ENCODE peak calls at places on chromosomes 12 and 14, in eight cellular contexts. O is esophagus squamous epithelium, F is IMR-90, G is uterus, B is pancreas, M is BE2C, J is left ventricle myocardium inferior, D is neural progenitor cell. N is an unnamed sample. For H3K9me3, the result is how much of the 10 kb centered on the place peaks cover.

GRCh38 chr14:83291716-83292115 is 1758.1 kb upstream of the SEL1L start:
- DNase-seq in G (no peak), F (peak), B (no peak), M (no peak), D (no peak), J (no peak), O (no peak), N (no peak)

GRCh38 chr14:21498540-21499526 is 12.3 kb downstream of the METTL3 start:
- DNase-seq in M (peak), J (no peak), O (no peak), G (no peak), F (peak), D (peak), B (no peak), N (no peak)

GRCh38 chr14:101248840-101249675 is 312.2 kb upstream of the DIO3 start:
- DNase-seq in O (no peak), B (no peak), D (no peak), F (no peak), G (no peak), M (no peak), J (no peak), N (no peak)

GRCh38 chr12:100359822-100360221 is 2.9 kb downstream of the SLC17A8 start:
- DNase-seq in G (no peak), F (peak), D (no peak), J (no peak), M (no peak), B (no peak), O (no peak), N (no peak)

GRCh38 chr14:90017371-90017770 is 44.4 kb upstream of the KCNK13 start:
- DNase-seq in B (no peak), G (no peak), M (no peak), O (no peak), D (no peak), J (no peak), F (peak), N (no peak)

GRCh38 chr12:2152134-2152533 is 99.3 kb downstream of the CACNA1C start:
- DNase-seq in J (no peak), M (no peak), F (no peak), B (no peak), D (no peak), G (no peak), O (no peak), N (no peak)

GRCh38 chr14:96104469-96105057 is 65.4 kb downstream of the C14orf132 start:
- DNase-seq in D (no peak), F (peak), M (no peak), O (no peak), G (peak), B (peak), J (peak), N (peak)

GRCh38 chr14:34013714-34014055 is 62.8 kb upstream of the EGLN3 start:
- DNase-seq in M (no peak), O (no peak), G (no peak), J (no peak), F (no peak), B (no peak), D (no peak), N (no peak)

GRCh38 chr14:105537580-105538474 is 11.4 kb downstream of the TMEM121 start:
- DNase-seq in B (peak), J (peak), O (no peak), F (no peak), D (peak), G (no peak), M (peak), N (no peak)

GRCh38 chr12:52043386-52044212 is 7.6 kb upstream of the NR4A1 start:
- DNase-seq in O (no peak), D (no peak), J (peak), M (no peak), G (no peak), B (peak), F (no peak), N (no peak)

GRCh38 chr12:45131506-45131905 is 80.6 kb upstream of the DBX2 start:
- DNase-seq in J (no peak), G (no peak), O (no peak), F (no peak), M (no peak), B (no peak), D (no peak), N (no peak)

GRCh38 chr14:53946404-53947400 is 9.9 kb downstream of the BMP4 start:
- DNase-seq in M (peak), B (peak), F (no peak), G (no peak), O (no peak), D (peak), J (no peak), N (no peak)

GRCh38 chr14:87643005-87643404 is 350.0 kb downstream of the GALC start:
- DNase-seq in O (no peak), G (peak), F (no peak), J (no peak), M (peak), B (no peak), D (no peak), N (no peak)

GRCh38 chr14:96100171-96101064 is 61.3 kb downstream of the C14orf132 start:
- DNase-seq in D (peak), O (no peak), M (peak), G (peak), J (peak), F (peak), B (peak), N (peak)

GRCh38 chr14:38723277-38723676 is 379.8 kb downstream of the SEC23A start:
- DNase-seq in F (no peak), D (no peak), G (no peak), M (no peak), O (no peak), J (no peak), B (no peak), N (no peak)

GRCh38 chr14:103530390-103530789 is 1.4 kb downstream of the TRMT61A start:
- DNase-seq in M (no peak), O (no peak), B (no peak), F (peak), J (no peak), G (no peak), D (peak), N (no peak)

GRCh38 chr12:54390668-54391551 is 6.4 kb upstream of the ZNF385A start:
- DNase-seq in B (peak), F (no peak), G (no peak), D (peak), M (peak), J (peak), O (no peak), N (no peak)

GRCh38 chr14:101620039-101620788 is 58.9 kb downstream of the DIO3 start:
- DNase-seq in F (no peak), O (no peak), M (no peak), B (no peak), J (no peak), D (no peak), G (peak), N (no peak)

GRCh38 chr12:124683330-124683662 is 115.9 kb upstream of the NCOR2 start:
- DNase-seq in G (no peak), B (no peak), M (no peak), O (no peak), D (peak), F (peak), J (no peak), N (no peak)

GRCh38 chr12:9404469-9405260 is 196.5 kb upstream of the PZP start:
- DNase-seq in O (no peak), F (no peak), M (peak), J (no peak), G (peak), D (peak), B (no peak), N (no peak)

GRCh38 chr14:70061108-70061507 is 127.6 kb downstream of the SLC8A3 start:
- DNase-seq in J (no peak), B (no peak), M (no peak), O (no peak), D (no peak), F (no peak), G (no peak), N (no peak)

GRCh38 chr12:62848418-62848817 is 86.5 kb downstream of the PPM1H start:
- DNase-seq in D (no peak), F (peak), O (no peak), M (no peak), G (no peak), J (no peak), B (no peak), N (no peak)

GRCh38 chr12:6280053-6280469 is 30.4 kb upstream of the PLEKHG6 start:
- DNase-seq in G (peak), F (peak), M (no peak), J (no peak), D (no peak), O (no peak), B (peak), N (peak)

GRCh38 chr12:121026274-121027045 is 10.2 kb upstream of the C12orf43 start:
- DNase-seq in M (no peak), D (no peak), B (no peak), J (no peak), O (no peak), G (no peak), F (no peak), N (no peak)

GRCh38 chr12:95548539-95549391 is 2.5 kb downstream of the USP44 start:
- DNase-seq in F (peak), B (peak), G (peak), M (no peak), O (no peak), J (peak), D (peak), N (no peak)

GRCh38 chr14:95695051-95695450 is 8.8 kb downstream of the TCL1B start:
- DNase-seq in B (no peak), J (no peak), G (no peak), M (no peak), F (no peak), O (no peak), D (no peak), N (no peak)

GRCh38 chr14:75548544-75548943 is 26.3 kb downstream of the BATF start:
- DNase-seq in O (no peak), M (no peak), J (no peak), G (no peak), D (no peak), F (peak), B (no peak), N (no peak)

GRCh38 chr12:62784576-62784975 is 150.4 kb downstream of the PPM1H start:
- DNase-seq in M (no peak), F (no peak), G (no peak), J (no peak), B (no peak), O (no peak), D (no peak), N (no peak)

GRCh38 chr12:10634427-10634826 is 21.0 kb upstream of the MAGOHB start:
- DNase-seq in J (no peak), M (no peak), D (no peak), F (peak), G (no peak), B (no peak), O (no peak), N (no peak)

GRCh38 chr12:64102339-64102738 is 119.8 kb downstream of the KICS2 start:
- DNase-seq in J (no peak), D (no peak), B (no peak), O (no peak), G (no peak), M (no peak), F (no peak), N (no peak)

GRCh38 chr12:67593041-67593870 is 55.3 kb upstream of the DYRK2 start:
- DNase-seq in M (no peak), G (no peak), D (no peak), B (peak), F (peak), O (no peak), J (no peak), N (no peak)

GRCh38 chr12:47105914-47106674 is 26.3 kb upstream of the AMIGO2 start:
- DNase-seq in M (no peak), B (peak), J (no peak), F (no peak), G (no peak), D (no peak), O (no peak), N (no peak)

GRCh38 chr12:19369691-19370148 is 69.6 kb upstream of the AEBP2 start:
- DNase-seq in B (no peak), J (no peak), D (no peak), G (no peak), F (peak), M (no peak), O (no peak), N (no peak)

GRCh38 chr14:99363051-99363450 is 91.1 kb upstream of the BCL11B start:
- DNase-seq in B (no peak), G (no peak), F (no peak), J (no peak), D (no peak), M (no peak), O (no peak), N (no peak)

GRCh38 chr12:57888407-57889157 is 42.1 kb upstream of the CTDSP2 start:
- DNase-seq in O (no peak), G (peak), J (peak), F (peak), M (no peak), B (no peak), D (peak), N (no peak)

GRCh38 chr12:98399532-98399931 is 115.9 kb upstream of the TMPO start:
- DNase-seq in O (no peak), M (no peak), D (peak), J (no peak), G (no peak), F (peak), B (no peak), N (no peak)

GRCh38 chr14:52987514-52987913 is 36.7 kb upstream of the FERMT2 start:
- DNase-seq in D (no peak), J (no peak), B (peak), F (no peak), G (no peak), M (peak), O (no peak), N (no peak)

GRCh38 chr12:95700316-95700785 is 90.2 kb downstream of the NTN4 start:
- DNase-seq in G (no peak), F (peak), J (no peak), D (no peak), B (no peak), M (no peak), O (no peak), N (no peak)

GRCh38 chr12:132102297-132102696 is 41.8 kb downstream of the DDX51 start:
- DNase-seq in G (no peak), M (no peak), D (no peak), J (no peak), F (no peak), B (no peak), O (no peak), N (peak)

GRCh38 chr12:39935275-39935674 is 170.6 kb downstream of the SLC2A13 start:
- DNase-seq in B (no peak), F (peak), G (no peak), O (no peak), J (no peak), M (no peak), D (no peak), N (no peak)

DNA sequence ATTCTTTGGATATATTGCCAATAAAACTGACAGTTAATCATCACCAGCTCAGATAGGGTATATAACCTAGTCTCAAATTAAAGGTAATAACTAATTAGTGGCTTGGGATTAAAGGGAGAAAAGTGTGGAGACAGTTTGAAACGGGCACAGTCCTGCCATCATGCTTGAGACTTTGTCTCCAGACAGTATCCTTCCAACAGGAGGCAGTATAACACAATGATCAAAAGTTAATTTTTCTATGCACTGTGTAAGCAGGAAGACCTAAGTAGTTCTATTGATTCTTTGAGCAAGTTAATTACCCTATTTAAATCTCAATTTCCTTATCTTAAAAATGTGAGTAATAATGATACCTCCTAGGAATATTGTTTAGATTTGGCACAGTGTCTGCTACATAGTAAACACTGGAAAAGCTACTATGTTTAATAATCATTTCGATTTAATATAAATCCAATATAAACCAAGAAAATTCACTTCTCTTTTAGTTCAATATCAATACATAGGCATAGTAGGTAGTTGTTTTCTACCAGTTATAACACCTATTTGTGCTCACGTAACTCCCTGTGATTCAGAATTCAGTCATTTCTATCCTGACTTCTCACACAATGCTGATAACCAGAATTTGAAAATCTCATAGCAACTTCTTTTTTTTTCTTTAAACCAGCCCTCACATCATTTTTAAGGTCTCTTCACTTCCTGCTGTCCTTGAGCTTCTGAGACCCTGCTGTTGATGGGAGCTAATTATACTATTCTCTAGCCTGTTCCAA is 53.7 kb downstream of the GALNT4 start:
- DNase-seq in O (no peak), G (no peak), M (no peak), F (peak), B (no peak), D (peak), J (no peak), N (no peak)
- TF ChIP-seq CTCF in O (peak), G (peak), M (peak), F (peak), B (peak), D (peak), J (peak), N (peak)

GRCh38 chr14:29576997-29577396 is 350.6 kb downstream of the PRKD1 start:
- DNase-seq in O (no peak), D (no peak), G (no peak), M (no peak), F (peak), J (no peak), B (no peak), N (no peak)
- H3K9me3 ChIP-seq in O (under half), D (under half), G (under half), M (under half), F (under half), J (under half), B (under half), N (under half)

DNA sequence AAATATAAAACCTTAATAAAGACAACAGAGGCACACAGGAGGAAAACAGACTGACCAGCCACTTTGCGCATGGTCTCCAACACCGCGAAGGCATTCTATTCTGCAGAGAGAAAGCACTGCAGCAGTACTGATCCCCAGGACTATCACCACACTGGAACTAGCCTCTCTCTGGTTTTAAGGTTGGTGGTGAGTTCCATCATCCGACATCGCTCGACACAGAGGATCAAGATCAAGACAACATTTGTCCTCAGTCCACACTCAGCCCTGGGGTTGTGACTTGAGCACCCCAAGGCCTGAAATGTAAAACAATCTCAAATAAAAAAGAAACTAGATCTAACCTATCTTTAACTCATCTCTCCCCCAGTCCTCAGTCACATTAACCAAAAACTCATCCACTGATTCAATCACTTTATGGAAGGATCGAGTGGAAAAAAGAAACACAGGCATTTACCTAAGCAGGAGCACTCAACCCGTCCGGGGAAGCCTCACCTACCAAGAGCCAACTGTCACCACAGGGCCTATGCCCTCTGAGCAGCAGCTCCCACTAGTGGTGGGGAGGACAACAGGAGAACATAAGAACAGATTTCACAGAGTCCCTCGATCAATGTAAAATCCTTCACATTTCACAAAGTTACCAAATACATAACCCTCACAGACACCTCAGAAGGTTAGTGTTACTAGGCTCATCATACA is 17.7 kb downstream of the STXBP6 start:
- DNase-seq in J (no peak), B (no peak), F (no peak), G (no peak), D (no peak), O (no peak), M (peak), N (no peak)
- TF ChIP-seq CTCF in J (peak), B (no peak), F (no peak), G (no peak), D (peak), O (no peak), M (peak), N (no peak)

GRCh38 chr14:29235991-29236390 is 469.4 kb downstream of the FOXG1 start:
- DNase-seq in M (no peak), J (no peak), D (no peak), G (no peak), O (no peak), B (no peak), F (peak), N (no peak)

GRCh38 chr14:29236848-29237247 is 470.3 kb downstream of the FOXG1 start:
- DNase-seq in J (no peak), G (no peak), D (no peak), B (no peak), O (no peak), M (no peak), F (peak), N (no peak)

GRCh38 chr14:29236401-29236800 is 469.8 kb downstream of the FOXG1 start:
- DNase-seq in J (no peak), B (no peak), G (no peak), F (no peak), O (no peak), M (no peak), D (no peak), N (no peak)

GRCh38 chr14:29227631-29228030 is 461.0 kb downstream of the FOXG1 start:
- DNase-seq in D (no peak), B (no peak), F (peak), G (no peak), O (no peak), M (no peak), J (no peak), N (no peak)

GRCh38 chr14:29233188-29233587 is 466.6 kb downstream of the FOXG1 start:
- DNase-seq in D (peak), G (no peak), J (no peak), B (no peak), F (no peak), M (no peak), O (no peak), N (no peak)
- H3K9me3 ChIP-seq in D (under half), G (under half), J (under half), B (under half), F (under half), M (under half), O (under half), N (under half)

DNA sequence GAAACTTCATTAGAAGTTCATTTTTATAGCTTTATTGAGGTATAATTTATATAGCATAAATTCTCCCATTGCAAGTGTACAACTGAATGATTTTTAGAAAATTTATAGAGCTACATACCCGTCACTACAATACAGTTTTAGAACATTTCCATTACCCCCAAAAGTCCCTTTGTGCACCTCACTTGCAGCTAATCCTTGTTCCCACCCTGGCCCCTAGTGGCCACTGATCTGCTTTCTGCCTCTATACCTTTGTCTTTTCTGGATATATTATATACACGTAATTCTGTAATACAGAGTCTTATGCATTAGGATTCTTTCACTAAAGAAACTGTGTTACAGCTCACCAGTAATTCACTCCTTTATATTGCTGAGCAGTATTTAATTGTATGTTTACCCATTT is 145.1 kb upstream of the DIO2 start:
- DNase-seq in M (no peak), B (no peak), F (peak), O (no peak), G (no peak), J (no peak), D (peak), N (no peak)
- TF ChIP-seq CTCF in M (peak), B (no peak), F (peak), O (no peak), G (no peak), J (no peak), D (peak), N (no peak)